ENCODE peak calls at places on chromosome 13, in six cellular contexts. J is heart left ventricle; G is stimulated activated CD4-positive, alpha-beta T cell treated with anti-CD3 and anti-CD28 coated beads, Interleukin-15, amount 100 ng/mL, for 48 hours; K is EH; L is iPS DF 19.7; F is non-pigmented ciliary epithelial cell. Y is an unnamed sample.

GRCh38 chr13:114008964-114009589 is 35.2 kb upstream of the C13orf46 start:
- DNase-seq in J (peak), G (no peak), K (no peak), L (no peak), F (no peak), Y (no peak)

GRCh38 chr13:36436811-36437210 is 4.5 kb downstream of the CCNA1 start:
- DNase-seq in J (no peak), G (no peak), K (no peak), L (no peak), F (no peak), Y (no peak)

GRCh38 chr13:63435668-63436275 is 2020.1 kb upstream of the PCDH20 start:
- DNase-seq in J (no peak), G (no peak), K (peak), L (no peak), F (peak), Y (no peak)

GRCh38 chr13:80337011-80337688 is 3.8 kb downstream of the SPRY2 start:
- DNase-seq in J (peak), G (no peak), K (peak), L (no peak), F (no peak), Y (no peak)

GRCh38 chr13:20190481-20191310 is 2.0 kb downstream of the GJB2 start:
- DNase-seq in J (no peak), G (no peak), K (peak), L (no peak), F (peak), Y (no peak)

GRCh38 chr13:79062291-79062690 is 343.8 kb downstream of the RBM26 start:
- DNase-seq in J (no peak), G (no peak), K (no peak), L (no peak), F (no peak), Y (no peak)

GRCh38 chr13:48828962-48829405 is 146.7 kb upstream of the FNDC3A start:
- DNase-seq in J (no peak), G (no peak), K (no peak), L (no peak), F (no peak), Y (no peak)

GRCh38 chr13:77429320-77430142 is 102.6 kb upstream of the MYCBP2 start:
- DNase-seq in J (no peak), G (peak), K (peak), L (no peak), F (no peak), Y (no peak)

GRCh38 chr13:112652512-112653458 is 37.1 kb upstream of the ATP11A start:
- DNase-seq in J (no peak), G (no peak), K (peak), L (no peak), F (no peak), Y (no peak)

GRCh38 chr13:46804391-46804815 is 7.4 kb upstream of the ESD start:
- DNase-seq in J (no peak), G (no peak), K (peak), L (no peak), F (peak), Y (no peak)

GRCh38 chr13:50916701-50917184 is 7.2 kb downstream of the RNASEH2B start:
- DNase-seq in J (peak), G (no peak), K (no peak), L (no peak), F (no peak), Y (no peak)